ENCODE peak calls at places on chromosomes 5 and 9, in nine cellular contexts. F is lower lobe of right lung, V is BE2C, G is ascending aorta, W is fibroblast of mammary gland, D is A549, P is cardiac muscle cell, U is IMR-90, O is body of pancreas. I is an unnamed sample.

GRCh38 chr5:32251864-32252458 is 60.8 kb downstream of the MTMR12 start:
- DNase-seq in F (no peak), V (no peak), G (no peak), W (no peak), D (no peak), P (peak), U (no peak), O (no peak), I (no peak)

GRCh38 chr9:38015267-38015666 is 53.8 kb downstream of the SHB start:
- DNase-seq in F (no peak), V (no peak), G (no peak), W (no peak), D (no peak), P (no peak), U (no peak), O (no peak), I (no peak)

GRCh38 chr9:81592890-81593271 is 96.5 kb downstream of the TLE1 start:
- DNase-seq in F (no peak), V (peak), G (peak), W (no peak), D (no peak), P (no peak), U (no peak), O (peak), I (no peak)

GRCh38 chr9:4583001-4583400 is 79.1 kb upstream of the PLPP6 start:
- DNase-seq in F (no peak), V (no peak), G (no peak), W (no peak), D (no peak), P (no peak), U (no peak), O (peak), I (no peak)

GRCh38 chr5:145975361-145976066 is 39.1 kb downstream of the SH3RF2 start:
- DNase-seq in F (no peak), V (peak), G (no peak), W (peak), D (peak), P (peak), U (peak), O (peak), I (no peak)

GRCh38 chr9:106862946-106863740 is at the start of gene ZNF462:
- DNase-seq in F (no peak), V (peak), G (no peak), W (peak), D (peak), P (peak), U (peak), O (peak), I (peak)

GRCh38 chr5:143212261-143212660 is 191.2 kb downstream of the NR3C1 start:
- DNase-seq in F (no peak), V (no peak), G (no peak), W (no peak), D (no peak), P (no peak), U (no peak), O (no peak), I (no peak)

GRCh38 chr5:172502969-172503368 is 48.6 kb upstream of the SH3PXD2B start:
- DNase-seq in F (no peak), V (peak), G (no peak), W (peak), D (peak), P (peak), U (no peak), O (no peak), I (no peak)

GRCh38 chr5:61496406-61497307 is 164.6 kb downstream of the ZSWIM6 start:
- DNase-seq in F (no peak), V (peak), G (no peak), W (peak), D (no peak), P (peak), U (no peak), O (no peak), I (no peak)

GRCh38 chr9:32899181-32899580 is 102.2 kb downstream of the APTX start:
- DNase-seq in F (no peak), V (no peak), G (no peak), W (peak), D (no peak), P (no peak), U (no peak), O (no peak), I (no peak)

GRCh38 chr9:14151451-14151850 is 162.5 kb downstream of the NFIB start:
- DNase-seq in F (no peak), V (no peak), G (no peak), W (no peak), D (no peak), P (no peak), U (no peak), O (no peak), I (no peak)

GRCh38 chr5:113806250-113806649 is 292.8 kb downstream of the YTHDC2 start:
- DNase-seq in F (no peak), V (no peak), G (no peak), W (peak), D (no peak), P (peak), U (peak), O (no peak), I (no peak)

GRCh38 chr5:17185776-17186175 is 31.7 kb upstream of the BASP1 start:
- DNase-seq in F (no peak), V (no peak), G (no peak), W (peak), D (no peak), P (peak), U (peak), O (peak), I (no peak)

GRCh38 chr9:99140685-99141314 is 35.9 kb downstream of the TGFBR1 start:
- DNase-seq in F (no peak), V (peak), G (no peak), W (peak), D (peak), P (peak), U (peak), O (peak), I (peak)

GRCh38 chr9:127356906-127357305 is 40.1 kb upstream of the SLC2A8 start:
- DNase-seq in F (no peak), V (no peak), G (no peak), W (no peak), D (no peak), P (no peak), U (no peak), O (no peak), I (no peak)

GRCh38 chr5:139961435-139962157 is 81.5 kb downstream of the NRG2 start:
- DNase-seq in F (no peak), V (no peak), G (no peak), W (peak), D (no peak), P (no peak), U (no peak), O (no peak), I (no peak)

GRCh38 chr5:173884402-173885053 is 3.6 kb upstream of the CPEB4 start:
- DNase-seq in F (peak), V (no peak), G (no peak), W (no peak), D (no peak), P (no peak), U (no peak), O (no peak), I (no peak)

GRCh38 chr5:77262685-77263084 is 52.2 kb downstream of the PDE8B start:
- DNase-seq in F (no peak), V (no peak), G (no peak), W (no peak), D (no peak), P (no peak), U (no peak), O (no peak), I (no peak)

GRCh38 chr5:14872070-14872989 is 752 bp upstream of the ANKH start:
- DNase-seq in F (peak), V (peak), G (peak), W (peak), D (peak), P (peak), U (peak), O (peak), I (peak)

GRCh38 chr9:127561491-127562270 is 50.4 kb upstream of the STXBP1 start:
- DNase-seq in F (peak), V (no peak), G (peak), W (peak), D (peak), P (peak), U (peak), O (peak), I (peak)

GRCh38 chr5:73764586-73764985 is 138.6 kb downstream of the ARHGEF28 start:
- DNase-seq in F (no peak), V (no peak), G (no peak), W (peak), D (peak), P (no peak), U (peak), O (no peak), I (no peak)

DNA sequence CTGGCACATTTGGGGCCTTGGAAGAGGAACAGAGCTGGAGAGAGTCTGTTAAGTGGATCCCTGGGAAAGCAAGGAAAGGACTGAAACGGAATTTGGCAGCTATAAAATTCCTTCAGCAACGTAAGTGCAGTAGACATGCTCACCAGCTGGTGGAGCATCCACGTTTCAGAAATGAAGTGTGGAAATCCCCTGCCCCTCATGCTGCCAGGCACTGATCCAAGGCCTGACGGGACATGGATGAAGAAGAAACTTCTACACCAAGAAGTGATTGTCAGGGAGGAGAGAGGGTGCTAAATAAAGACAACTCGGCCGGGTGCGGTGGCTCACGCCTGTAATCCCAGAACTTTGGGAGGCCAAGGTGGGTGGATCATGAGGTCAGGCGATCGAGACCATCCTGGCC is 209.3 kb downstream of the ROR2 start:
- DNase-seq in F (no peak), V (no peak), G (no peak), W (peak), D (peak), P (peak), U (peak), O (peak), I (no peak)
- TF ChIP-seq CTCF in F (no peak), V (peak), G (no peak), W (peak), D (no peak), P (peak), U (peak), O (no peak), I (no peak)

GRCh38 chr9:123070210-123070609 is 36.7 kb downstream of the GPR21 start:
- DNase-seq in F (no peak), V (no peak), G (no peak), W (peak), D (no peak), P (no peak), U (no peak), O (no peak), I (no peak)

GRCh38 chr9:123074627-123075026 is 41.2 kb downstream of the GPR21 start:
- DNase-seq in F (no peak), V (no peak), G (no peak), W (no peak), D (no peak), P (no peak), U (no peak), O (no peak), I (no peak)

GRCh38 chr9:123072407-123072995 is 39.0 kb downstream of the GPR21 start:
- DNase-seq in F (no peak), V (no peak), G (no peak), W (no peak), D (no peak), P (no peak), U (no peak), O (no peak), I (no peak)

GRCh38 chr9:123073441-123073840 is 40.0 kb downstream of the GPR21 start:
- DNase-seq in F (no peak), V (no peak), G (no peak), W (no peak), D (no peak), P (no peak), U (no peak), O (no peak), I (no peak)

GRCh38 chr9:123073991-123074422 is 40.5 kb downstream of the GPR21 start:
- DNase-seq in F (no peak), V (no peak), G (no peak), W (peak), D (no peak), P (peak), U (peak), O (no peak), I (no peak)
- TF ChIP-seq CTCF in F (no peak), V (no peak), G (no peak), W (peak), D (no peak), P (no peak), U (no peak), O (no peak), I (no peak)

DNA sequence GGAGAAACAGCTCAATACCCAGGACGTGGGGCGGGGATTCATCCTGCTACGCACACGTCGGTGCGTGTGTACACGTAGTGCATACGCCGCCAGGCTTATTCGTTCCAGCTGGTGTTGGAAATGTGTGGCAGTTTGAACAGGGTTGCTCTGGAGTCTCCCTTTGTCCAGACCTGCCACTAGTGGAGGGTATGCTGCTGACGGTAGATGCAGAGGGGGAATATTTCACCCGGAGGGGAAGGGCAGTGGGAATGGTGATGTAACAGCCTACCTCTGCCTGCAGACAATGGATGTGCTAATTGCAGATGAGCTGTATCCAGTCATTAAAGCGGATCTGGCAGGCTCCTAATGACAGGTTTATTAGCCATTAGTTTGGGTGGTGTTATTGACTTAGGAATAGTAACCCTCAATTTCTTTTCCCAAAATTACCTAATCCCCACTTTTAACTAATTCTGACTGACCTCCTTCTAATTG is 142.7 kb downstream of the PAX5 start:
- DNase-seq in F (no peak), V (peak), G (no peak), W (peak), D (no peak), P (no peak), U (no peak), O (no peak), I (no peak)
- TF ChIP-seq CTCF in F (no peak), V (peak), G (no peak), W (no peak), D (no peak), P (no peak), U (no peak), O (no peak), I (no peak)

GRCh38 chr5:158010831-158011230 is 151.9 kb upstream of the CLINT1 start:
- DNase-seq in F (no peak), V (no peak), G (no peak), W (no peak), D (no peak), P (no peak), U (no peak), O (no peak), I (no peak)

GRCh38 chr5:158011420-158011819 is 152.5 kb upstream of the CLINT1 start:
- DNase-seq in F (no peak), V (no peak), G (no peak), W (no peak), D (no peak), P (no peak), U (no peak), O (no peak), I (no peak)

GRCh38 chr5:158013303-158013702 is 154.4 kb upstream of the CLINT1 start:
- DNase-seq in F (no peak), V (no peak), G (no peak), W (no peak), D (no peak), P (no peak), U (no peak), O (no peak), I (no peak)

GRCh38 chr5:158014367-158014766 is 155.4 kb upstream of the CLINT1 start:
- DNase-seq in F (no peak), V (no peak), G (no peak), W (no peak), D (no peak), P (no peak), U (no peak), O (no peak), I (no peak)

DNA sequence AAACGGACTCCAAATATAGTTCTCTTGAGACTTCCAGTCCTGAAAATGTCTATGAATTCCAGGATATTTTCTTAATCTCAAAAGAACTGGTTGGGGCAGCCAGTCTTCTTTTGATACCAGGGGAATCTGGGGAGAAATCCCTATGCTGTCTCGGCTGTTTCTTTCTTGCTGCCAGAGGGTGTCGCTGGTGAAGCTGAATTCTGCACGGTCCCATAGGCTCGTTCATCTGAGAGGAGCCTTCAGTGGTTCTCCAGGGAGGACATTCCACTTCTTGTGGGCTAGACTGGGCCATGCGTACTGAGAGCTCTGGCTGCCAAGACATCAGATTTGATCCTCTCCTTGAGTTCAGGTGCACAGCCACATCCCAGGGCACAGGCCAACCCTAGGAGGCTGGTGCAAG is 155.0 kb upstream of the CLINT1 start:
- DNase-seq in F (no peak), V (peak), G (no peak), W (peak), D (peak), P (peak), U (peak), O (peak), I (peak)
- TF ChIP-seq CTCF in F (peak), V (peak), G (no peak), W (peak), D (peak), P (peak), U (peak), O (no peak), I (peak)

DNA sequence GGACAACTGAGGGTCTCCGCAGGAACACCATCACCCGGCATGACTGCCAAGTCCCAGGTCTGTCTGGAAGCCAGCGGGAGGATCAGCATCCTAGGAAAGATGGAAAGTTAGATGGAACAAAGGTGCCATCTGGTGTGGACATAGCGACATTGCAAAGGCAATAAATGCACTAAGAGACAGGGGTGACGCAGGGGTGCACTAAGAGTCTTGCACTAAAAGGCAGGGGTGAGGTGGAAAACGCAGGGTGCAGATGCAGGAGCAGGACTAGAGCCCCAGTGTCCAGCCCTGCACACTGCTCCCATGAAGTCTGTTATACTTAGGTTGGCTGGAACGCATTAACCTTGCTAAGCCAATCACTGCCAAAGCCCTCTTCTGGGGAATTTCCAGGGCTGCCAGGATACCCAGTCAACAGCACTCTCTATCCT is 15.5 kb downstream of the ATOX1 start:
- DNase-seq in F (no peak), V (peak), G (no peak), W (peak), D (peak), P (peak), U (peak), O (peak), I (peak)
- TF ChIP-seq CTCF in F (peak), V (peak), G (peak), W (peak), D (peak), P (peak), U (peak), O (no peak), I (peak)

DNA sequence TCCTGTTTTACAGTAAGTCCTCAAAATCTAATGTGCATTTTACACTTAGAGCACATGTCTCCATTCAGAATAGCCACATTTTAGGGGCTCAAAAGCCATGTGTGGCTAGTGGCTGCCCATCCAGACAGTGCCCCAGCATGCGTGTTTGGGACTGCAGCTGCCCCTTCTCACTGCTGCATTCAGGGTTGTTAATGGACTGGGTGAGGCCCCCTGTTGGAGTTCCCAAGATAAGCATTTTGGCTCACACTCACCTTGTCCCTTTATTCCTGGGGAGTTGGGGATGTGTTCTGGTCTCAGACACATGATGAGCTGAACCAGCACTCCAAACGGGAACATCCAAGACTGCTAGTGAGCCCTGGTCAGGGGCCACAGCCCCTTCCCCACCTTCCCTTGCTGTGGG is 22.2 kb upstream of the ZNF366 start:
- DNase-seq in F (no peak), V (no peak), G (no peak), W (no peak), D (no peak), P (no peak), U (no peak), O (no peak), I (no peak)
- TF ChIP-seq CTCF in F (no peak), V (no peak), G (no peak), W (no peak), D (no peak), P (no peak), U (no peak), O (no peak), I (no peak)

I was measured in nephron progenitor cell.